ENCODE peak calls at places on chromosomes 1 and 21, in five cellular contexts. O, T, L, M and N are unnamed samples.

GRCh38 chr21:42569732-42570301 is 56.2 kb downstream of the SLC37A1 start:
- DNase-seq in O (no peak), T (no peak), L (peak), M (no peak), N (peak)

GRCh38 chr1:107479865-107480264 is 339.0 kb downstream of the NTNG1 start:
- DNase-seq in O (no peak), T (no peak), L (no peak), M (peak), N (no peak)

GRCh38 chr1:7450772-7451171 is 320.3 kb upstream of the VAMP3 start:
- DNase-seq in O (no peak), T (no peak), L (no peak), M (no peak), N (no peak)

GRCh38 chr21:33259428-33259827 is 6.7 kb upstream of the IL10RB start:
- DNase-seq in O (no peak), T (peak), L (no peak), M (no peak), N (no peak)

GRCh38 chr1:109438798-109439297 is 12.6 kb upstream of the PSMA5 start:
- DNase-seq in O (no peak), T (peak), L (no peak), M (no peak), N (no peak)

GRCh38 chr1:49351744-49352143 is 575.1 kb upstream of the BEND5 start:
- DNase-seq in O (no peak), T (peak), L (no peak), M (no peak), N (no peak)

GRCh38 chr1:156471496-156472490 is 28.8 kb downstream of the MEF2D start:
- DNase-seq in O (peak), T (peak), L (peak), M (no peak), N (peak)

GRCh38 chr1:24391882-24392603 is 21.5 kb downstream of the STPG1 start:
- DNase-seq in O (peak), T (peak), L (peak), M (peak), N (peak)

GRCh38 chr1:200556005-200556404 is 64.5 kb downstream of the KIF14 start:
- DNase-seq in O (no peak), T (no peak), L (no peak), M (no peak), N (no peak)

GRCh38 chr1:234628099-234628498 is 18.1 kb upstream of the IRF2BP2 start:
- DNase-seq in O (no peak), T (peak), L (no peak), M (no peak), N (no peak)

GRCh38 chr1:112092656-112093371 is 103.3 kb upstream of the KCND3 start:
- DNase-seq in O (no peak), T (no peak), L (no peak), M (no peak), N (no peak)

GRCh38 chr1:226827458-226827857 is 43.0 kb upstream of the PSEN2 start:
- DNase-seq in O (peak), T (no peak), L (peak), M (no peak), N (peak)

GRCh38 chr1:52641307-52641706 is 8.3 kb downstream of the SHISAL2A start:
- DNase-seq in O (no peak), T (no peak), L (no peak), M (no peak), N (no peak)

GRCh38 chr1:165287329-165287728 is 69.2 kb downstream of the LMX1A start:
- DNase-seq in O (no peak), T (no peak), L (no peak), M (no peak), N (no peak)

GRCh38 chr1:223034270-223034798 is 108.7 kb downstream of the TLR5 start:
- DNase-seq in O (no peak), T (no peak), L (no peak), M (no peak), N (no peak)

GRCh38 chr1:111930356-111930755 is 59.1 kb downstream of the KCND3 start:
- DNase-seq in O (no peak), T (no peak), L (no peak), M (peak), N (no peak)

DNA sequence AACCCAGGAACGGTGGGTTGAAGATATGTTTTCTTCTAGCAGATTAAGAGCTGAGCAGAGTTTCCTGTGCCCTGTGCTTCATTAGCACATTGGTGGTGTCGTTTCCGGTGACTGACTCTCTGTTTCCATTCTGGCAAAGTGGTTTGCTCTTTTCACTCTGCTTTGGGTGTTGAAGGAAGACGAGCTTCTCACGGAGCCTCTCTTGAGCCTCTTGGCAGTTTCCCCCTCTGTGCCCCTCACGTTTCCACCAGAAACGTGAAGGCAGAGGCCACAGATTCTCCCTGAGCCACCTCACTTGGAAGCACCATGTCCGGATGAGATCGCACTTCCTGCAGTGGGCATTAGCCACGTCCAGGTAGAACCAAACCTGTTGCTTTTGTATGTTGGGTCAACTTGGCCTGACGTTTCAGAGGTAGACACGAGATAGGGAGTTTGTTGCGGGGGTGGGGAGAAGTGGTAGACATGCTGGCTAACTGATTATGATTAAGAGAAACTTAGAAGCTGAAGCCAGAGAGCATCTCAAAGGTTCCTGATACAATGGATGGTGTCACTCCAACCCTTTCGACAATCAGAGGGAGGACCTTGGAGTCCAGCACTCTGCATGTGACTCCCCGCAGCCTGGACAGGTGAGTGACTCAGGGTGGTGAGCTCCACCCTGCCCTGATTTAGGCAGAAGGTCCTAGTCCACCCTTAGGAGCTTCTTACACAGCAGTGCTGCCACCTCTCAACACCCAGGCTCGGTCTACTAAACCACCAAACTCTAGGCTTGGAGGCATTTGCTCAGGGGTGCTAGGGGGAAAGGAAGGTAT is at the start of gene LAX1:
- DNase-seq in O (no peak), T (no peak), L (peak), M (no peak), N (no peak)
- H3K4me3 ChIP-seq in O (no peak), T (no peak), L (peak), M (no peak), N (no peak)

GRCh38 chr1:114530224-114530623 is 19.2 kb upstream of the TRIM33 start:
- DNase-seq in O (no peak), T (no peak), L (no peak), M (no peak), N (no peak)

GRCh38 chr1:114535401-114535800 is 24.4 kb upstream of the TRIM33 start:
- DNase-seq in O (no peak), T (no peak), L (no peak), M (no peak), N (no peak)

GRCh38 chr1:114536043-114536442 is 25.0 kb upstream of the TRIM33 start:
- DNase-seq in O (no peak), T (no peak), L (no peak), M (no peak), N (no peak)

DNA sequence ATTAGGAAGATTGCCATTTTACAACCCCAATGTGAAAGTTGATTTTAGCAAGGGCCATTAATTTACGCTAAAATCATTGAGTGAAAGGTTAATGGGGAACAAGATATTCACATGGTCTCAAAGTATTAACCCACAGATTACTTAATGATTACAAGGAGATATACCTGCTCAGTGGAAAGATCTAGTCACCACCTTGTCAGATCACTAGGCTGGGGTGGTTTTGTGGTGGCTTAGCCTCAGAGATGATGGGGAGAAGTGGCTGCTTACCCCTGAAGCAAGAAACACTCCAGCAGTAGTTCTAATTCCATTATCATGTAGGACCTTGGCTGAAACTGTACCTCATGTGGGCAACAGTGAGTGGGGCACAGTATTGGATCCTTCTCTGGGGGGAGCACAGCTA is 20.1 kb upstream of the TRIM33 start:
- DNase-seq in O (no peak), T (no peak), L (no peak), M (no peak), N (no peak)
- H3K4me3 ChIP-seq in O (no peak), T (no peak), L (no peak), M (no peak), N (no peak)

GRCh38 chr1:159933347-159933746 is 8.0 kb upstream of the TAGLN2 start:
- DNase-seq in O (no peak), T (peak), L (no peak), M (no peak), N (no peak)
- H3K4me3 ChIP-seq in O (no peak), T (no peak), L (no peak), M (no peak), N (no peak)

GRCh38 chr1:246773213-246773641 is 49.0 kb downstream of the SCCPDH start:
- DNase-seq in O (no peak), T (peak), L (no peak), M (no peak), N (no peak)
- H3K4me3 ChIP-seq in O (no peak), T (no peak), L (no peak), M (no peak), N (no peak)

DNA sequence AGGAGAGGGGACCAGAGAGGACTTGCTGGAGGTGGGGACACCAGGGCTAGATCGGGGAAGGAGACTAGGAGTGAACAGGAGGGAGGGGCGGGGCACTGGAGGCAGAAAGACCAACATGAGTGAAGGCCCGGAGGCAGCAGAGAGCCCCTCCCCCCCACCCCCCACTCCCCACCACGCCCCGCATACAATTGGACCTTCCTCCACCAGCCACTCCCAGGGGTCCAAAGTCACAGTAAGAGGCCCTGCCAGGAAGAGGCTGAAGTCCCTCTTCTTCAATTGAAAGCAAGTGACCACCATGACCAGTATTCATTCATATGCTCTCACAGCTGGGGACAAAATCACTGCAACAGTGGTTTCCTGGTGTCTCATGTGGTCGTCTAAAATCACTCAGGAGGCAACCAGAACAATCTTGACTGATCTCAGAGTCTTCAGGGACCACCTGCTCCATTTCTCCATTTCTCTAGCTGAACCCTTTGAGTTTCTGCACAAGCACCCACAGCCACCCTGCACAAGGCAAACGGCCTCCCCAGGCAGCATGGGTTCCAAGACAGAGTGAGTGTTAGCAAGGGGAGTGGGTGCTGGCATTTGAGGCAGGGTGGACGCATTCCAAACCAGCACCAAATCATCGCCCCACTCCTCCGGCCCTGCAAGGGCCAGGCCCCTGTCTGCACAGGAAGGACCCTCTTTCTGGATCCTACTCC is 17.0 kb upstream of the MATN1 start:
- DNase-seq in O (no peak), T (no peak), L (no peak), M (no peak), N (no peak)
- H3K4me3 ChIP-seq in O (no peak), T (no peak), L (no peak), M (no peak), N (no peak)

DNA sequence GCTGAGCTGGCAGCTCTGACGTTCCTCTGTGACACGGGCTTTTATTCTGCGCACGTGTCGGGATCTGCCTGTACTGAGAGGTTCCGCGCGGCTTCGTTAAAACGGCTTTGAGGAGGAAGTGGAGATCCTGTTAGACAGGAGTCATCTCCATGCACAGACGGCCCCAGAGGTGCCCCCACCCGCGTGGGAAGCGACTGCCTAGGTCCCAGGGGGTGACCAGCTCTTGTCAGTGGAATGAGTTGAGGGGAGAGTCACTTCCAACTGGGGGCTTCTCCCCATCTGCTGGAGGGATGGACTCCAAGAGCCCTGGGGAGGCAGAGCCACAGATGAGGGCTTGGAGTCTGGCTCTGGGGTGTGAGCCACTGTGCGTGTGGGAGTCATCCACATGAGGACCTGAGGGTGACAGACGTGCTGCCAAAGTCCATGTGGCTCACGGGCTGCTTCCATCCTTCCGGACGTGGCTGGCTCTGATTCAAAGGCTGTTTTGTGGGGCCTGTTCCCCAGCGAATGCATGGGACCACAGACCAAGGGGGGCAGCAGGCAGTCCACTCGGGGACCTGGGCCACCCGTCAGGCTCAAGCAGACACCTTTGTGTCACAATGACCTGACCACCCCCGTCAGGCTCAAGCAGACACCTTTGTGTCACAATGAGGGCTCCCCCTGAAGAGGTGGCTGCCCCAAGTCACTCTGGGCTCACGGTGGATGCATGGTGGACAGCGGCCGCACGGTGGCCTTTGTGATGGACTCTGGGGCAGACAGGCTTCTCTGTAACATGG is 26.8 kb downstream of the PTTG1IP start:
- DNase-seq in O (peak), T (peak), L (peak), M (no peak), N (peak)
- H3K4me3 ChIP-seq in O (peak), T (no peak), L (no peak), M (peak), N (no peak)